ENCODE peak calls at places on chromosomes 3 and 15, in eight cellular contexts. R, U, Q, Z, I, D, V and L are unnamed samples.
A peak's percentile ranks its signal among the peaks of the same experiment; 100 is the strongest.

GRCh38 chr15:74616020-74616939 is 644 bp downstream of the CLK3 start:
- DNase-seq in I (peak; percentile 58), R (peak; percentile 26), Z (peak; percentile 59), V (peak; percentile 64), Q (no peak), D (peak; percentile 55), U (peak; percentile 87), L (peak; percentile 46)

GRCh38 chr15:62244762-62245161 is 79.7 kb upstream of the C2CD4B start:
- DNase-seq in Q (no peak), V (no peak), I (no peak), Z (no peak), R (no peak), D (no peak), U (no peak), L (no peak)

GRCh38 chr3:171548918-171549317 is 88.7 kb upstream of the TNIK start:
- DNase-seq in Z (no peak), V (no peak), D (no peak), I (peak; percentile 32), Q (no peak), R (no peak), U (no peak), L (no peak)

GRCh38 chr3:40317061-40317676 is 7.7 kb downstream of the EIF1B start:
- DNase-seq in U (peak; percentile 31), V (no peak), Z (peak; percentile 55), R (peak; percentile 65), D (no peak), I (peak; percentile 63), Q (no peak), L (peak; percentile 77)

GRCh38 chr3:13420051-13420816 is at the start of gene NUP210:
- DNase-seq in I (no peak), R (no peak), Z (no peak), U (peak; percentile 33), Q (peak; percentile 1), V (no peak), D (peak; percentile 90), L (no peak)

GRCh38 chr3:195259146-195259563 is 11.8 kb downstream of the XXYLT1 start:
- DNase-seq in Q (no peak), D (no peak), U (peak; percentile 56), R (no peak), V (no peak), Z (peak; percentile 22), I (peak; percentile 11), L (no peak)

GRCh38 chr15:47383102-47383501 is 334.2 kb upstream of the SEMA6D start:
- DNase-seq in I (peak; percentile 4), R (no peak), U (no peak), V (no peak), D (no peak), Q (no peak), Z (no peak), L (no peak)

GRCh38 chr3:185439745-185440466 is 58.9 kb downstream of the TMEM41A start:
- DNase-seq in D (no peak), Z (no peak), V (no peak), R (no peak), I (no peak), U (no peak), Q (peak; percentile 47), L (no peak)

GRCh38 chr15:63288778-63289378 is 11.5 kb downstream of the APH1B start:
- DNase-seq in Q (no peak), D (no peak), U (no peak), V (no peak), I (peak; percentile 52), Z (peak; percentile 59), R (peak; percentile 61), L (no peak)

GRCh38 chr15:93942140-93942808 is 289.1 kb upstream of the MCTP2 start:
- DNase-seq in Q (peak; percentile 65), D (no peak), R (no peak), I (no peak), V (no peak), Z (no peak), U (no peak), L (no peak)

GRCh38 chr3:110414851-110415250 is 656.8 kb upstream of the NECTIN3 start:
- DNase-seq in R (no peak), I (peak; percentile 91), U (no peak), V (no peak), Q (no peak), Z (peak; percentile 83), D (no peak), L (no peak)

GRCh38 chr3:177724020-177724638 is 526.8 kb upstream of the TBL1XR1 start:
- DNase-seq in Q (peak; percentile 48), V (no peak), R (peak; percentile 58), I (no peak), U (peak; percentile 51), Z (no peak), D (no peak), L (no peak)

GRCh38 chr15:82710926-82711490 is 1.3 kb upstream of the AP3B2 start:
- DNase-seq in Q (no peak), Z (no peak), I (no peak), U (no peak), V (no peak), D (no peak), R (no peak), L (no peak)

GRCh38 chr15:90190606-90191343 is 10.4 kb upstream of the SEMA4B start:
- DNase-seq in R (no peak), V (no peak), U (no peak), Z (no peak), D (no peak), Q (no peak), I (no peak), L (no peak)

GRCh38 chr3:184553385-184553784 is 8.2 kb upstream of the EPHB3 start:
- DNase-seq in Q (no peak), Z (no peak), I (no peak), U (no peak), D (no peak), V (no peak), R (no peak), L (no peak)

GRCh38 chr3:90011996-90012395 is 904.6 kb downstream of the EPHA3 start:
- DNase-seq in V (no peak), I (no peak), Z (no peak), U (no peak), R (no peak), Q (no peak), D (no peak), L (no peak)

GRCh38 chr3:38454179-38454883 is 641 bp downstream of the ACVR2B start:
- DNase-seq in Z (no peak), I (no peak), U (peak; percentile 53), Q (no peak), R (no peak), D (peak; percentile 73), V (no peak), L (no peak)

GRCh38 chr3:71339049-71339448 is 244.5 kb downstream of the FOXP1 start:
- DNase-seq in U (no peak), I (no peak), Z (no peak), Q (no peak), D (no peak), R (no peak), V (no peak), L (no peak)

GRCh38 chr15:80639168-80639555 is 55.9 kb upstream of the ABHD17C start:
- DNase-seq in D (no peak), U (no peak), Z (no peak), I (no peak), V (no peak), Q (no peak), R (no peak), L (no peak)

GRCh38 chr3:77348244-77348855 is 308.5 kb downstream of the ROBO2 start:
- DNase-seq in V (no peak), D (no peak), Z (peak; percentile 35), I (peak; percentile 16), R (no peak), Q (no peak), U (peak; percentile 73), L (no peak)

GRCh38 chr3:23159929-23160328 is 43.2 kb upstream of the UBE2E2 start:
- DNase-seq in Q (no peak), I (peak; percentile 95), Z (peak; percentile 94), R (no peak), U (no peak), D (no peak), V (no peak), L (no peak)